ENCODE peak calls at places on chromosomes 3 and 15, in seven cellular contexts. X is HepG2, R is RWPE2, B is heart left ventricle, I is endodermal cell, M is astrocyte, H is IMR-90. N is an unnamed sample.

GRCh38 chr15:22262613-22263020 is 182.3 kb downstream of the OR4M2 start:
- DNase-seq in I (no peak), H (no peak), X (no peak), R (no peak), M (no peak), B (peak; percentile 60), N (no peak)

GRCh38 chr3:70400194-70400593 is 87.8 kb upstream of the MDFIC2 start:
- DNase-seq in R (no peak), X (no peak), M (no peak), I (no peak), B (no peak), H (no peak), N (no peak)

GRCh38 chr15:39362832-39363561 is 217.9 kb upstream of the THBS1 start:
- DNase-seq in R (no peak), M (peak; percentile 99), I (no peak), X (no peak), B (no peak), H (peak; percentile 96), N (no peak)

GRCh38 chr3:8608791-8609171 is 35.8 kb downstream of the SSUH2 start:
- DNase-seq in H (no peak), B (no peak), R (no peak), M (no peak), I (peak; percentile 33), X (no peak), N (no peak)

GRCh38 chr15:46897266-46897665 is 820.0 kb upstream of the SEMA6D start:
- DNase-seq in I (no peak), B (no peak), H (no peak), X (no peak), M (no peak), R (no peak), N (no peak)

GRCh38 chr3:44117239-44117638 is 124.4 kb upstream of the TOPAZ1 start:
- DNase-seq in R (no peak), B (no peak), X (no peak), I (peak; percentile 80), M (no peak), H (no peak), N (no peak)

GRCh38 chr3:150497956-150498355 is 48.3 kb downstream of the SERP1 start:
- DNase-seq in B (no peak), M (peak; percentile 59), R (no peak), X (no peak), H (peak; percentile 61), I (no peak), N (no peak)

GRCh38 chr3:108820586-108820985 is 2.0 kb upstream of the TRAT1 start:
- DNase-seq in M (no peak), X (no peak), B (no peak), I (no peak), R (no peak), H (no peak), N (no peak)

GRCh38 chr3:58065700-58066167 is 57.5 kb downstream of the FLNB start:
- DNase-seq in I (peak; percentile 73), M (no peak), R (no peak), B (no peak), H (no peak), X (peak; percentile 84), N (no peak)

GRCh38 chr15:57134877-57135276 is 216.4 kb downstream of the TCF12 start:
- DNase-seq in I (no peak), B (no peak), M (peak; percentile 20), X (no peak), R (no peak), H (no peak), N (no peak)

GRCh38 chr3:51966941-51967383 is 292 bp downstream of the PCBP4 start:
- DNase-seq in R (no peak), I (no peak), X (no peak), H (no peak), B (no peak), M (no peak), N (no peak)

GRCh38 chr15:66721501-66721937 is 19.5 kb downstream of the SMAD6 start:
- DNase-seq in R (no peak), M (no peak), B (no peak), I (no peak), H (peak; percentile 30), X (no peak), N (no peak)

GRCh38 chr3:122920986-122921385 is 106.6 kb downstream of the SEMA5B start:
- DNase-seq in B (no peak), R (peak; percentile 29), M (no peak), H (no peak), X (no peak), I (peak; percentile 28), N (no peak)

GRCh38 chr3:64242435-64242834 is 17.2 kb upstream of the PRICKLE2 start:
- DNase-seq in X (peak; percentile 7), B (no peak), R (no peak), I (no peak), H (no peak), M (no peak), N (no peak)

GRCh38 chr15:80777836-80778620 is 1.1 kb upstream of the CEMIP start:
- DNase-seq in B (no peak), M (no peak), H (no peak), X (no peak), I (no peak), R (no peak), N (no peak)

GRCh38 chr3:125055165-125055912 is 458 bp downstream of the HEG1 start:
- DNase-seq in H (peak; percentile 20), B (peak; percentile 46), I (peak; percentile 70), M (no peak), X (no peak), R (no peak), N (peak; percentile 66)

GRCh38 chr3:71128951-71129350 is 454.6 kb downstream of the FOXP1 start:
- DNase-seq in H (no peak), X (no peak), B (no peak), M (no peak), R (no peak), I (no peak), N (no peak)

GRCh38 chr3:11288786-11289637 is 16.8 kb downstream of the ATG7 start:
- DNase-seq in M (peak; percentile 93), H (peak; percentile 96), R (no peak), X (peak; percentile 23), B (no peak), I (no peak), N (no peak)

GRCh38 chr3:53226841-53227407 is 28.9 kb downstream of the TKT start:
- DNase-seq in H (no peak), X (no peak), R (no peak), B (peak; percentile 19), I (no peak), M (no peak), N (no peak)

GRCh38 chr3:179027326-179027900 is 44.2 kb downstream of the ZMAT3 start:
- DNase-seq in M (peak; percentile 81), X (no peak), H (peak; percentile 61), B (no peak), I (no peak), R (no peak), N (no peak)

GRCh38 chr3:159458010-159458409 is 530.6 kb upstream of the IL12A start:
- DNase-seq in M (peak; percentile 99), X (no peak), H (peak; percentile 97), R (peak; percentile 89), B (no peak), I (peak; percentile 61), N (no peak)

GRCh38 chr15:70291295-70291694 is 193.6 kb upstream of the TLE3 start:
- DNase-seq in I (no peak), X (no peak), B (no peak), R (no peak), H (no peak), M (no peak), N (no peak)

GRCh38 chr3:71228156-71228885 is 355.2 kb downstream of the FOXP1 start:
- DNase-seq in X (no peak), M (no peak), H (no peak), I (no peak), R (no peak), B (no peak), N (no peak)

GRCh38 chr3:46928297-46928696 is 48.2 kb downstream of the CCDC12 start:
- DNase-seq in H (no peak), B (no peak), X (no peak), I (no peak), M (no peak), R (no peak), N (no peak)

GRCh38 chr3:113736548-113737089 is 9.4 kb downstream of the NAA50 start:
- DNase-seq in R (no peak), H (peak; percentile 73), I (peak; percentile 55), B (no peak), M (peak; percentile 35), X (peak; percentile 60), N (no peak)

GRCh38 chr3:111735271-111735758 is 123.8 kb upstream of the PHLDB2 start:
- DNase-seq in R (peak; percentile 78), M (peak; percentile 100), B (no peak), I (no peak), X (peak; percentile 90), H (peak; percentile 94), N (no peak)

GRCh38 chr3:65685621-65686020 is 353.1 kb downstream of the MAGI1 start:
- DNase-seq in I (no peak), M (peak; percentile 48), X (peak; percentile 7), B (no peak), H (peak; percentile 51), R (no peak), N (no peak)

GRCh38 chr15:50304856-50305255 is 39.3 kb upstream of the HDC start:
- DNase-seq in B (no peak), X (no peak), I (no peak), M (no peak), H (no peak), R (no peak), N (no peak)
- H3K4me1 ChIP-seq in B (no peaks in the 10 kb centered on the region), X (no peaks in the 10 kb centered on the region), I (no peaks in the 10 kb centered on the region), M (no peaks in the 10 kb centered on the region), H (no peaks in the 10 kb centered on the region), R (no peaks in the 10 kb centered on the region), N (no peaks in the 10 kb centered on the region)

DNA sequence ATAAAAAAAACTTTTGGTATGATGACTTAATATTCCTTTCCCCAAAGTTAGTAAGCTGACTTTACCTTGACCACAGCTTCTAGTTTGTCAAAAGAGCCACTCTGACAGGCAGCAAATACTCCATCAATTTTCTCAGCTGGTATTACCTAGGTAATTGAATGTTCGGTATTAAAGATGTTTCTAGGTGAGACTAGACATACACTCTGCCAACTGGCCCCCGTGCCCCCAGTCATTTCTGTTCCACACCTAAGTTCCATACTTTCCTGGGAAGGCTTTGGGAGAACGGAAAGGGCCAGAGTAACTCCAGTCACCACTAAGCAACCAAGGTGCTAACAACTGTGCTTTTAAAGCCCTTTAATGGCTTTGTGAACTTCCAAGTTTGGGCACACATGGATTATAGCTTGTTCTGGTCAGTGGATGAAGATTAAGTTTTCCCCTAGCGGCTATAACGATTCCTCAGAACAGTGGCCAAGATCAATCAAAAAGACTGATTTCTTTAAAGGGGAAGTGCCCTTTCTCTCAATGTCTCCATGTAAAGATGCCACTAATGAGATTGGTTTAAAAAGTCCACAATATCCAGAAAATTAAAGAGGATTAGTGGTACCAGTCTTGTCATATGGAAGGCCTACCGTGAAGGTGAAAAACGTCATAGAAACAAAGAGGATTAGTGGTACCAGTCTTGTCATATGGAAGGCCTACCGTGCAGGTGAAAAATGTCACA is 7.0 kb downstream of the EIF4A2 start:
- DNase-seq in H (peak; percentile 61), X (peak; percentile 26), I (peak; percentile 71), R (no peak), B (no peak), M (peak; percentile 51), N (no peak)
- TF ChIP-seq CTCF in H (no peak), X (no peak), I (no peak), R (no peak), B (no peak), M (peak; percentile 21), N (no peak)

GRCh38 chr15:64092864-64093626 is 593 bp downstream of the CIAO2A start:
- DNase-seq in I (peak; percentile 78), R (no peak), H (peak; percentile 64), B (peak; percentile 69), X (peak; percentile 72), M (peak; percentile 74), N (peak; percentile 75)
- H3K4me1 ChIP-seq in I (no peaks in the 10 kb centered on the region), R (peaks cover 20% of the 10 kb centered on the region), H (peaks cover 1% of the 10 kb centered on the region), B (peaks cover 43% of the 10 kb centered on the region), X (peaks cover 40% of the 10 kb centered on the region), M (peaks cover 26% of the 10 kb centered on the region), N (peaks cover 53% of the 10 kb centered on the region)

GRCh38 chr3:115513411-115513800 is 109.9 kb upstream of the GAP43 start:
- DNase-seq in M (no peak), I (no peak), R (no peak), X (no peak), H (no peak), B (no peak), N (no peak)
- TF ChIP-seq CTCF in M (no peak), I (no peak), R (no peak), X (no peak), H (no peak), B (no peak), N (no peak)

N was measured in psoas muscle.